ENCODE peak calls at places on chromosomes 1 and 21, in seven cellular contexts. One of them, this sample, is unnamed.

GRCh38 chr1:180229483-180230415 is at the start of gene LHX4:
- DNase-seq in iPS DF 6.9: no peak
- DNase-seq in tibial artery: peak; percentile 61
- DNase-seq in tibial nerve: no peak
- DNase-seq in CD8-positive, alpha-beta T cell: no peak
- DNase-seq in transverse colon: no peak
- DNase-seq in PC-9: peak; percentile 48
- DNase-seq in this sample: peak; percentile 70

GRCh38 chr1:183080406-183080805 is 57.2 kb downstream of the LAMC1 start:
- DNase-seq in iPS DF 6.9: no peak
- DNase-seq in tibial artery: no peak
- DNase-seq in tibial nerve: no peak
- DNase-seq in CD8-positive, alpha-beta T cell: no peak
- DNase-seq in transverse colon: no peak
- DNase-seq in PC-9: peak; percentile 47
- DNase-seq in this sample: no peak

GRCh38 chr1:58206749-58207148 is 339.8 kb downstream of the OMA1 start:
- DNase-seq in iPS DF 6.9: no peak
- DNase-seq in tibial artery: no peak
- DNase-seq in tibial nerve: no peak
- DNase-seq in CD8-positive, alpha-beta T cell: no peak
- DNase-seq in transverse colon: no peak
- DNase-seq in PC-9: no peak
- DNase-seq in this sample: no peak

GRCh38 chr1:225949041-225949440 is 8.0 kb upstream of the LEFTY2 start:
- DNase-seq in iPS DF 6.9: no peak
- DNase-seq in tibial artery: no peak
- DNase-seq in tibial nerve: no peak
- DNase-seq in CD8-positive, alpha-beta T cell: no peak
- DNase-seq in transverse colon: no peak
- DNase-seq in PC-9: no peak
- DNase-seq in this sample: no peak

GRCh38 chr1:20867847-20868246 is 80.7 kb upstream of the HP1BP3 start:
- DNase-seq in iPS DF 6.9: no peak
- DNase-seq in tibial artery: no peak
- DNase-seq in tibial nerve: no peak
- DNase-seq in CD8-positive, alpha-beta T cell: no peak
- DNase-seq in transverse colon: no peak
- DNase-seq in PC-9: no peak
- DNase-seq in this sample: no peak

GRCh38 chr1:10854856-10855459 is 58.5 kb upstream of the CASZ1 start:
- DNase-seq in iPS DF 6.9: no peak
- DNase-seq in tibial artery: no peak
- DNase-seq in tibial nerve: no peak
- DNase-seq in CD8-positive, alpha-beta T cell: no peak
- DNase-seq in transverse colon: no peak
- DNase-seq in PC-9: no peak
- DNase-seq in this sample: no peak

GRCh38 chr1:15014521-15014920 is 139.0 kb upstream of the TMEM51 start:
- DNase-seq in iPS DF 6.9: no peak
- DNase-seq in tibial artery: no peak
- DNase-seq in tibial nerve: no peak
- DNase-seq in CD8-positive, alpha-beta T cell: no peak
- DNase-seq in transverse colon: no peak
- DNase-seq in PC-9: no peak
- DNase-seq in this sample: no peak

GRCh38 chr1:205744403-205744802 is 5.6 kb downstream of the NUCKS1 start:
- DNase-seq in iPS DF 6.9: no peak
- DNase-seq in tibial artery: no peak
- DNase-seq in tibial nerve: no peak
- DNase-seq in CD8-positive, alpha-beta T cell: no peak
- DNase-seq in transverse colon: no peak
- DNase-seq in PC-9: no peak
- DNase-seq in this sample: no peak

GRCh38 chr1:161531986-161532875 is 7.9 kb downstream of the HSPA6 start:
- DNase-seq in iPS DF 6.9: no peak
- DNase-seq in tibial artery: no peak
- DNase-seq in tibial nerve: no peak
- DNase-seq in CD8-positive, alpha-beta T cell: no peak
- DNase-seq in transverse colon: no peak
- DNase-seq in PC-9: no peak
- DNase-seq in this sample: no peak

GRCh38 chr1:62311473-62311943 is 7.7 kb downstream of the KANK4 start:
- DNase-seq in iPS DF 6.9: no peak
- DNase-seq in tibial artery: no peak
- DNase-seq in tibial nerve: no peak
- DNase-seq in CD8-positive, alpha-beta T cell: no peak
- DNase-seq in transverse colon: no peak
- DNase-seq in PC-9: peak; percentile 75
- DNase-seq in this sample: no peak

GRCh38 chr1:147079400-147080012 is 92.8 kb downstream of the PRKAB2 start:
- DNase-seq in iPS DF 6.9: no peak
- DNase-seq in tibial artery: no peak
- DNase-seq in tibial nerve: no peak
- DNase-seq in CD8-positive, alpha-beta T cell: no peak
- DNase-seq in transverse colon: no peak
- DNase-seq in PC-9: no peak
- DNase-seq in this sample: no peak

GRCh38 chr1:173329747-173330146 is 122.6 kb upstream of the TNFSF4 start:
- DNase-seq in iPS DF 6.9: no peak
- DNase-seq in tibial artery: no peak
- DNase-seq in tibial nerve: no peak
- DNase-seq in CD8-positive, alpha-beta T cell: no peak
- DNase-seq in transverse colon: no peak
- DNase-seq in PC-9: no peak
- DNase-seq in this sample: no peak

GRCh38 chr1:58727363-58727762 is 27.5 kb upstream of the MYSM1 start:
- DNase-seq in iPS DF 6.9: no peak
- DNase-seq in tibial artery: no peak
- DNase-seq in tibial nerve: no peak
- DNase-seq in CD8-positive, alpha-beta T cell: no peak
- DNase-seq in transverse colon: no peak
- DNase-seq in PC-9: peak; percentile 96
- DNase-seq in this sample: peak; percentile 92

GRCh38 chr1:112673589-112674439 is 645 bp upstream of the MOV10 start:
- DNase-seq in iPS DF 6.9: no peak
- DNase-seq in tibial artery: peak; percentile 78
- DNase-seq in tibial nerve: no peak
- DNase-seq in CD8-positive, alpha-beta T cell: no peak
- DNase-seq in transverse colon: no peak
- DNase-seq in PC-9: peak; percentile 53
- DNase-seq in this sample: no peak

GRCh38 chr1:119676571-119677206 is 28.6 kb upstream of the ZNF697 start:
- DNase-seq in iPS DF 6.9: no peak
- DNase-seq in tibial artery: peak; percentile 73
- DNase-seq in tibial nerve: peak; percentile 37
- DNase-seq in CD8-positive, alpha-beta T cell: no peak
- DNase-seq in transverse colon: no peak
- DNase-seq in PC-9: no peak
- DNase-seq in this sample: no peak

GRCh38 chr1:22861764-22862440 is 110.8 kb downstream of the LACTBL1 start:
- DNase-seq in iPS DF 6.9: no peak
- DNase-seq in tibial artery: no peak
- DNase-seq in tibial nerve: no peak
- DNase-seq in CD8-positive, alpha-beta T cell: no peak
- DNase-seq in transverse colon: peak; percentile 22
- DNase-seq in PC-9: peak; percentile 88
- DNase-seq in this sample: peak; percentile 12

GRCh38 chr1:73537400-73537799 is 660.6 kb downstream of the LRRIQ3 start:
- DNase-seq in iPS DF 6.9: no peak
- DNase-seq in tibial artery: no peak
- DNase-seq in tibial nerve: no peak
- DNase-seq in CD8-positive, alpha-beta T cell: no peak
- DNase-seq in transverse colon: no peak
- DNase-seq in PC-9: no peak
- DNase-seq in this sample: no peak

GRCh38 chr1:180515857-180516388 is 13.5 kb upstream of the ACBD6 start:
- DNase-seq in iPS DF 6.9: peak; percentile 68
- DNase-seq in tibial artery: no peak
- DNase-seq in tibial nerve: peak; percentile 37
- DNase-seq in CD8-positive, alpha-beta T cell: peak; percentile 10
- DNase-seq in transverse colon: peak; percentile 62
- DNase-seq in PC-9: peak; percentile 43
- DNase-seq in this sample: peak; percentile 75

GRCh38 chr1:240219104-240219503 is 127.4 kb downstream of the FMN2 start:
- DNase-seq in iPS DF 6.9: no peak
- DNase-seq in tibial artery: no peak
- DNase-seq in tibial nerve: no peak
- DNase-seq in CD8-positive, alpha-beta T cell: no peak
- DNase-seq in transverse colon: no peak
- DNase-seq in PC-9: no peak
- DNase-seq in this sample: no peak

GRCh38 chr21:37737497-37737896 is 178.8 kb downstream of the KCNJ6 start:
- DNase-seq in iPS DF 6.9: no peak
- DNase-seq in tibial artery: peak; percentile 71
- DNase-seq in tibial nerve: no peak
- DNase-seq in CD8-positive, alpha-beta T cell: no peak
- DNase-seq in transverse colon: no peak
- DNase-seq in PC-9: no peak
- DNase-seq in this sample: no peak

GRCh38 chr1:230274254-230274653 is 151.9 kb downstream of the PGBD5 start:
- DNase-seq in iPS DF 6.9: no peak
- DNase-seq in tibial artery: peak; percentile 63
- DNase-seq in tibial nerve: no peak
- DNase-seq in CD8-positive, alpha-beta T cell: no peak
- DNase-seq in transverse colon: no peak
- DNase-seq in PC-9: no peak
- DNase-seq in this sample: no peak

GRCh38 chr1:16115468-16116363 is 40.2 kb downstream of the EPHA2 start:
- DNase-seq in iPS DF 6.9: no peak
- DNase-seq in tibial artery: no peak
- DNase-seq in tibial nerve: no peak
- DNase-seq in CD8-positive, alpha-beta T cell: no peak
- DNase-seq in transverse colon: no peak
- DNase-seq in PC-9: no peak
- DNase-seq in this sample: no peak

GRCh38 chr1:14095001-14095400 is 395.0 kb downstream of the PRDM2 start:
- DNase-seq in iPS DF 6.9: peak; percentile 7
- DNase-seq in tibial artery: no peak
- DNase-seq in tibial nerve: no peak
- DNase-seq in CD8-positive, alpha-beta T cell: no peak
- DNase-seq in transverse colon: no peak
- DNase-seq in PC-9: no peak
- DNase-seq in this sample: no peak

GRCh38 chr1:103948526-103948925 is 198.8 kb downstream of the AMY1C start:
- DNase-seq in iPS DF 6.9: no peak
- DNase-seq in tibial artery: no peak
- DNase-seq in tibial nerve: no peak
- DNase-seq in CD8-positive, alpha-beta T cell: no peak
- DNase-seq in transverse colon: no peak
- DNase-seq in PC-9: no peak
- DNase-seq in this sample: no peak

GRCh38 chr1:59433440-59433813 is 136.5 kb downstream of the FGGY start:
- DNase-seq in iPS DF 6.9: no peak
- DNase-seq in tibial artery: no peak
- DNase-seq in tibial nerve: no peak
- DNase-seq in CD8-positive, alpha-beta T cell: no peak
- DNase-seq in transverse colon: no peak
- DNase-seq in PC-9: no peak
- DNase-seq in this sample: peak; percentile 47

GRCh38 chr1:43005460-43006351 is 47.0 kb upstream of the SLC2A1 start:
- DNase-seq in iPS DF 6.9: no peak
- DNase-seq in tibial artery: no peak
- DNase-seq in tibial nerve: no peak
- DNase-seq in CD8-positive, alpha-beta T cell: no peak
- DNase-seq in transverse colon: no peak
- DNase-seq in PC-9: no peak
- DNase-seq in this sample: no peak

GRCh38 chr1:6603424-6603850 is 768 bp upstream of the KLHL21 start:
- DNase-seq in iPS DF 6.9: no peak
- DNase-seq in tibial artery: peak; percentile 87
- DNase-seq in tibial nerve: no peak
- DNase-seq in CD8-positive, alpha-beta T cell: no peak
- DNase-seq in transverse colon: peak; percentile 65
- DNase-seq in PC-9: no peak
- DNase-seq in this sample: peak; percentile 73

GRCh38 chr1:6601865-6602668 is 602 bp downstream of the KLHL21 start:
- DNase-seq in iPS DF 6.9: no peak
- DNase-seq in tibial artery: peak; percentile 82
- DNase-seq in tibial nerve: no peak
- DNase-seq in CD8-positive, alpha-beta T cell: no peak
- DNase-seq in transverse colon: peak; percentile 42
- DNase-seq in PC-9: no peak
- DNase-seq in this sample: peak; percentile 89

GRCh38 chr1:6601049-6601864 is 1.4 kb downstream of the KLHL21 start:
- DNase-seq in iPS DF 6.9: no peak
- DNase-seq in tibial artery: peak; percentile 95
- DNase-seq in tibial nerve: peak; percentile 63
- DNase-seq in CD8-positive, alpha-beta T cell: no peak
- DNase-seq in transverse colon: peak; percentile 78
- DNase-seq in PC-9: peak; percentile 90
- DNase-seq in this sample: peak; percentile 90

GRCh38 chr1:6602669-6603423 is at the start of gene KLHL21:
- DNase-seq in iPS DF 6.9: no peak
- DNase-seq in tibial artery: peak; percentile 97
- DNase-seq in tibial nerve: peak; percentile 85
- DNase-seq in CD8-positive, alpha-beta T cell: peak; percentile 68
- DNase-seq in transverse colon: peak; percentile 91
- DNase-seq in PC-9: peak; percentile 54
- DNase-seq in this sample: peak; percentile 93

GRCh38 chr1:6603851-6604558 is 1.3 kb upstream of the KLHL21 start:
- DNase-seq in iPS DF 6.9: no peak
- DNase-seq in tibial artery: peak; percentile 94
- DNase-seq in tibial nerve: peak; percentile 57
- DNase-seq in CD8-positive, alpha-beta T cell: no peak
- DNase-seq in transverse colon: peak; percentile 57
- DNase-seq in PC-9: no peak
- DNase-seq in this sample: peak; percentile 73
- H3K4me3 ChIP-seq in iPS DF 6.9: peak overlapping the region; percentile 75
- H3K4me3 ChIP-seq in tibial artery: peak overlapping the region; percentile 98
- H3K4me3 ChIP-seq in tibial nerve: peak overlapping the region; percentile 95
- H3K4me3 ChIP-seq in CD8-positive, alpha-beta T cell: peak overlapping the region; percentile 87
- H3K4me3 ChIP-seq in transverse colon: peak overlapping the region; percentile 62
- H3K4me3 ChIP-seq in PC-9: no peak overlapping the region
- H3K4me3 ChIP-seq in this sample: peak overlapping the region; percentile 66

GRCh38 chr1:232744847-232745246 is 60.4 kb upstream of the MAP10 start:
- DNase-seq in iPS DF 6.9: no peak
- DNase-seq in tibial artery: no peak
- DNase-seq in tibial nerve: no peak
- DNase-seq in CD8-positive, alpha-beta T cell: no peak
- DNase-seq in transverse colon: no peak
- DNase-seq in PC-9: no peak
- DNase-seq in this sample: no peak
- H3K9me3 ChIP-seq in iPS DF 6.9: peaks cover 5% of the 10 kb centered on the region
- H3K9me3 ChIP-seq in tibial artery: peaks cover 14% of the 10 kb centered on the region
- H3K9me3 ChIP-seq in tibial nerve: no peaks in the 10 kb centered on the region
- H3K9me3 ChIP-seq in CD8-positive, alpha-beta T cell: no peaks in the 10 kb centered on the region
- H3K9me3 ChIP-seq in transverse colon: peaks cover 9% of the 10 kb centered on the region
- H3K9me3 ChIP-seq in PC-9: peaks cover 6% of the 10 kb centered on the region
- H3K9me3 ChIP-seq in this sample: no peaks in the 10 kb centered on the region

GRCh38 chr1:244863491-244864252 is 671 bp downstream of the HNRNPU start:
- DNase-seq in iPS DF 6.9: no peak
- DNase-seq in tibial artery: no peak
- DNase-seq in tibial nerve: peak; percentile 24
- DNase-seq in CD8-positive, alpha-beta T cell: no peak
- DNase-seq in transverse colon: peak; percentile 45
- DNase-seq in PC-9: no peak
- DNase-seq in this sample: peak; percentile 54
- H3K36me3 ChIP-seq in iPS DF 6.9: peaks cover 17% of the 10 kb centered on the region
- H3K36me3 ChIP-seq in tibial artery: peaks cover 23% of the 10 kb centered on the region
- H3K36me3 ChIP-seq in tibial nerve: peaks cover 6% of the 10 kb centered on the region
- H3K36me3 ChIP-seq in CD8-positive, alpha-beta T cell: peaks cover 22% of the 10 kb centered on the region
- H3K36me3 ChIP-seq in transverse colon: peaks cover 3% of the 10 kb centered on the region
- H3K36me3 ChIP-seq in PC-9: peaks cover 41% of the 10 kb centered on the region
- H3K36me3 ChIP-seq in this sample: peaks cover 55% of the 10 kb centered on the region

GRCh38 chr1:201573923-201574322 is 35.0 kb downstream of the NAV1 start:
- DNase-seq in iPS DF 6.9: no peak
- DNase-seq in tibial artery: no peak
- DNase-seq in tibial nerve: no peak
- DNase-seq in CD8-positive, alpha-beta T cell: no peak
- DNase-seq in transverse colon: no peak
- DNase-seq in PC-9: no peak
- DNase-seq in this sample: no peak
- H3K4me3 ChIP-seq in iPS DF 6.9: no peak overlapping the region
- H3K4me3 ChIP-seq in tibial artery: no peak overlapping the region
- H3K4me3 ChIP-seq in tibial nerve: no peak overlapping the region
- H3K4me3 ChIP-seq in CD8-positive, alpha-beta T cell: no peak overlapping the region
- H3K4me3 ChIP-seq in transverse colon: no peak overlapping the region
- H3K4me3 ChIP-seq in PC-9: no peak overlapping the region
- H3K4me3 ChIP-seq in this sample: no peak overlapping the region